ENCODE peak calls at places on chromosomes 12 and 14, in eight cellular contexts. D, V, A, F, E, Z, T and J are unnamed samples.

GRCh38 chr14:56482306-56482705 is 97.3 kb upstream of the TMEM260 start:
- DNase-seq in D (no peak), V (no peak), A (peak; percentile 9), F (no peak), E (no peak), Z (no peak), T (no peak), J (no peak)

GRCh38 chr12:11862794-11863193 is 207.9 kb upstream of the BCL2L14 start:
- DNase-seq in D (no peak), V (no peak), A (peak; percentile 71), F (no peak), E (no peak), Z (no peak), T (no peak), J (peak; percentile 54)

GRCh38 chr14:105480165-105480564 is 5.5 kb downstream of the CRIP2 start:
- DNase-seq in D (no peak), V (no peak), A (no peak), F (no peak), E (no peak), Z (no peak), T (no peak), J (no peak)

GRCh38 chr14:47674148-47674545 is 1.3 kb downstream of the MDGA2 start:
- DNase-seq in D (no peak), V (no peak), A (no peak), F (peak; percentile 69), E (no peak), Z (no peak), T (no peak), J (no peak)

GRCh38 chr14:60705100-60705499 is 19.1 kb downstream of the SIX4 start:
- DNase-seq in D (no peak), V (no peak), A (no peak), F (no peak), E (no peak), Z (no peak), T (no peak), J (no peak)

GRCh38 chr12:87094356-87094755 is 838.2 kb upstream of the MGAT4C start:
- DNase-seq in D (no peak), V (no peak), A (peak; percentile 6), F (no peak), E (no peak), Z (no peak), T (no peak), J (no peak)

GRCh38 chr14:102928412-102929348 is 6.2 kb downstream of the AMN start:
- DNase-seq in D (peak; percentile 96), V (peak; percentile 64), A (peak; percentile 5), F (peak; percentile 94), E (no peak), Z (peak; percentile 37), T (no peak), J (peak; percentile 62)

GRCh38 chr12:52354197-52354596 is 13.1 kb downstream of the KRT85 start:
- DNase-seq in D (no peak), V (no peak), A (no peak), F (peak; percentile 49), E (no peak), Z (no peak), T (no peak), J (no peak)

GRCh38 chr12:107736914-107737313 is 24.0 kb downstream of the PRDM4 start:
- DNase-seq in D (peak; percentile 15), V (no peak), A (no peak), F (peak; percentile 83), E (peak; percentile 57), Z (no peak), T (no peak), J (no peak)

GRCh38 chr14:54756656-54757392 is 145.8 kb downstream of the GCH1 start:
- DNase-seq in D (no peak), V (no peak), A (no peak), F (no peak), E (no peak), Z (no peak), T (no peak), J (no peak)

GRCh38 chr14:22112004-22112403 is 438.4 kb upstream of the OR4E1 start:
- DNase-seq in D (no peak), V (no peak), A (no peak), F (no peak), E (no peak), Z (no peak), T (no peak), J (no peak)

GRCh38 chr12:42696424-42697149 is 107.0 kb upstream of the PRICKLE1 start:
- DNase-seq in D (peak; percentile 61), V (no peak), A (peak; percentile 64), F (no peak), E (no peak), Z (peak; percentile 65), T (peak; percentile 59), J (peak; percentile 87)

GRCh38 chr12:106631797-106632196 is 49.0 kb downstream of the RFX4 start:
- DNase-seq in D (no peak), V (no peak), A (no peak), F (no peak), E (no peak), Z (no peak), T (no peak), J (no peak)

GRCh38 chr12:127991408-127991940 is 275.5 kb upstream of the TMEM132C start:
- DNase-seq in D (no peak), V (no peak), A (no peak), F (no peak), E (no peak), Z (no peak), T (no peak), J (no peak)

GRCh38 chr12:112858776-112859175 is 48.0 kb upstream of the OAS1 start:
- DNase-seq in D (no peak), V (no peak), A (no peak), F (no peak), E (no peak), Z (no peak), T (no peak), J (no peak)

GRCh38 chr12:57893460-57894353 is 47.2 kb upstream of the CTDSP2 start:
- DNase-seq in D (peak; percentile 90), V (peak; percentile 80), A (peak; percentile 91), F (no peak), E (no peak), Z (peak; percentile 93), T (peak; percentile 75), J (peak; percentile 87)

GRCh38 chr14:24062216-24062980 is 9.0 kb upstream of the CPNE6 start:
- DNase-seq in D (no peak), V (no peak), A (no peak), F (peak; percentile 50), E (no peak), Z (no peak), T (no peak), J (no peak)

GRCh38 chr14:94441531-94442205 is 10.9 kb downstream of the SERPINA11 start:
- DNase-seq in D (no peak), V (no peak), A (no peak), F (no peak), E (no peak), Z (no peak), T (no peak), J (no peak)
- H3K27me3 ChIP-seq in D (peaks cover 15% of the 10 kb centered on the region), V (no peaks in the 10 kb centered on the region), A (no peaks in the 10 kb centered on the region), F (no peaks in the 10 kb centered on the region), E (no peaks in the 10 kb centered on the region), Z (no peaks in the 10 kb centered on the region), T (peaks cover 6% of the 10 kb centered on the region), J (no peaks in the 10 kb centered on the region)

DNA sequence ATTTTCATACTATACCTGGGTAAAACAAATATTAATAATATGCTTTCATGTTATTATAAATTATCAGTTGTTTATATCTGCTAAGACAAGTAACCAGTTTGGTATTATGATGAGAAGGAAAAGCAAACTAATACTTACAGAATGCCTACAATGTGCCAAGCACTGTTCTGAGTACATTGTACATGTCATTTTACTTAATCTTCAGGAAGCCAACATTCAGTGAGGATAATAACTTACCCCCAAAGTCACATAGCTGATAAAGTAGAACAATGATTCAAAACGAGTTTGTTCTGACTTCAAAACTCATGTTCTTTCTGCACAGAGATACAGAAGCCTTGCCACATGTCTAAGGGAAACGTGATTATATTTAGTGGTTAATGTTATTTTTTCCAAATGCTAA is 89.0 kb upstream of the DIO2 start:
- DNase-seq in D (no peak), V (no peak), A (no peak), F (no peak), E (no peak), Z (no peak), T (no peak), J (no peak)
- H3K4me1 ChIP-seq in D (no peaks in the 10 kb centered on the region), V (no peaks in the 10 kb centered on the region), A (no peaks in the 10 kb centered on the region), F (no peaks in the 10 kb centered on the region), E (no peaks in the 10 kb centered on the region), Z (no peaks in the 10 kb centered on the region), T (no peaks in the 10 kb centered on the region), J (no peaks in the 10 kb centered on the region)

DNA sequence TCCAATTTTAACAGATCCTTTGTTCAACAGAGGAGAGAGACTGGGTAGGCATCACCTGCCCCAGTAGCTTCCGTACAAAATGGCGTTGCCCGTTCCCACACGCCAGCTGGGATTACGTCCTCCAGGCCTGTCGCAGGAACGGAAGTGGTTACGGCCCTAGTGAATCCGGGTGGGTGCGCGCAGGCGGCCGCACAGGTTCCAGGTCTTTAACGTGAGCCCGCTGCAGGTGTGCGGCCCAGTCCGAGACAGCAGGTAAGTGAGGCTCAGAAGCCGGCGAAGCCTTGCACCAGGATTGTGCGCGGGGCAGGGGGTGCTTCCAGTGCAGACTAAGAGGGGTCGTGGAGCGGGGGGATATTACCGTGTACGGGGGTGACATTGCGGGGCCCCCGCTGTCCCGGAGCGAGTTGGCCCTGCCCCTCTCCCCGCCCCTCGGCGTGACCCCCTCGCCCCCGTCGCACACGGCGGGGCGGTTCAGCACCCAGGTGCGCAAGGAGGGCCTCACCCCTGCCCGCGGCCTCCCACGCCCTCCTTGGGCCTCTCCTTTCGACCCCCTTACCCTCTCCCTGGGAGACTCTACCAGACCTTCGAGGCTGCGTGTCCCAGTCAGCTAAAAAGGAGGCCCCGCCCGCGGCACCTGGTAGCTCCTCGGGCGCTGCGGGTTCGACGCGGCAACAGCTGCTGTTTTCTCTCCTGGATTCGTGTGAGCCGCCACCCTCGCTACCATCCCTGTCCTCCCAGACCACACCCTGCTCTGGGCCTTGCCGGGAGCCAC is at the start of gene EXD2:
- DNase-seq in D (peak; percentile 93), V (peak; percentile 90), A (peak; percentile 80), F (peak; percentile 93), E (peak; percentile 61), Z (peak; percentile 84), T (peak; percentile 86), J (peak; percentile 88)
- TF ChIP-seq POLR2A in D (peak; percentile 72), V (peak; percentile 28), A (no peak), F (no peak), E (peak; percentile 66), Z (no peak), T (peak; percentile 55), J (peak; percentile 84)

GRCh38 chr14:97575677-97576076 is 778.5 kb downstream of the VRK1 start:
- DNase-seq in D (no peak), V (no peak), A (no peak), F (no peak), E (no peak), Z (no peak), T (no peak), J (no peak)

GRCh38 chr14:97580923-97581495 is 783.8 kb downstream of the VRK1 start:
- DNase-seq in D (no peak), V (no peak), A (no peak), F (no peak), E (no peak), Z (no peak), T (no peak), J (no peak)

GRCh38 chr14:97584528-97584927 is 787.3 kb downstream of the VRK1 start:
- DNase-seq in D (no peak), V (no peak), A (no peak), F (no peak), E (no peak), Z (no peak), T (no peak), J (no peak)

DNA sequence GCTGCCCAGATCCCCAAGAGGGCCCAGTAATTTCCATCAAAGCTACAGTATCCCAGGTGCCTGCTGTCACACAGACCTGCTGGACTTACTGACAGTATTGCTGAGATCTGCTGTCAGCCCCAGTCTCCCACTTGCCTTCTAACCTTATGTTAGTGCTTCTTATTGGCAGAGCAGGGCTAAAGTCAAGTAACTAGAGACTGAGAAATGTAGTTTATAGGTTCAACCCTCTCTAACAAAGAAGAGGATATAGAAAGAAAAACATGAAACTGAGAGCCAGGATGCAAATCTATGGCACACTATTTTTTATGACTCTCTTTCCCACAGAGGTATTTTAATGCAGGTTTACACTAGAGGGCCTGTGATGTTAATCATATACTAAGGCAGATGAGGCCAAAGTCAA is 781.8 kb downstream of the VRK1 start:
- DNase-seq in D (no peak), V (no peak), A (no peak), F (no peak), E (no peak), Z (no peak), T (no peak), J (no peak)
- H3K27me3 ChIP-seq in D (no peaks in the 10 kb centered on the region), V (no peaks in the 10 kb centered on the region), A (no peaks in the 10 kb centered on the region), F (no peaks in the 10 kb centered on the region), E (no peaks in the 10 kb centered on the region), Z (no peaks in the 10 kb centered on the region), T (no peaks in the 10 kb centered on the region), J (no peaks in the 10 kb centered on the region)